ENCODE peak calls at places on chromosomes 6 and 20, in five cellular contexts. U, T, J, S and R are unnamed samples.

GRCh38 chr6:6659600-6660327 is 71.2 kb downstream of the LY86 start:
- DNase-seq in U (no peak), T (no peak), J (no peak), S (no peak), R (no peak)

GRCh38 chr6:45650527-45651135 is 272.9 kb upstream of the SUPT3H start:
- DNase-seq in U (peak), T (peak), J (no peak), S (no peak), R (no peak)

GRCh38 chr20:40090236-40090635 is 598.8 kb downstream of the MAFB start:
- DNase-seq in U (no peak), T (no peak), J (no peak), S (no peak), R (no peak)

GRCh38 chr20:57698867-57699275 is 10.9 kb downstream of the PMEPA1 start:
- DNase-seq in U (peak), T (no peak), J (no peak), S (no peak), R (no peak)

GRCh38 chr20:1631309-1632227 is 11.8 kb upstream of the SIRPB1 start:
- DNase-seq in U (no peak), T (peak), J (no peak), S (no peak), R (no peak)

GRCh38 chr6:41936073-41936837 is 5.4 kb downstream of the CCND3 start:
- DNase-seq in U (peak), T (peak), J (peak), S (peak), R (peak)

GRCh38 chr6:21186479-21187055 is 407.0 kb upstream of the SOX4 start:
- DNase-seq in U (no peak), T (no peak), J (no peak), S (no peak), R (no peak)

GRCh38 chr20:41509801-41510200 is 108.4 kb downstream of the CHD6 start:
- DNase-seq in U (no peak), T (peak), J (no peak), S (no peak), R (no peak)

GRCh38 chr6:41334482-41335023 is 855 bp upstream of the NCR2 start:
- DNase-seq in U (peak), T (no peak), J (no peak), S (no peak), R (no peak)

GRCh38 chr20:2114560-2114959 is 12.9 kb downstream of the STK35 start:
- DNase-seq in U (no peak), T (no peak), J (no peak), S (no peak), R (no peak)

GRCh38 chr20:45959956-45960630 is 11.9 kb downstream of the ZNF335 start:
- DNase-seq in U (no peak), T (no peak), J (no peak), S (no peak), R (no peak)

GRCh38 chr6:114125597-114125996 is 154.6 kb upstream of the HDAC2 start:
- DNase-seq in U (no peak), T (no peak), J (no peak), S (no peak), R (no peak)

GRCh38 chr6:139970591-139970991 is 596.1 kb upstream of the CITED2 start:
- DNase-seq in U (no peak), T (peak), J (no peak), S (no peak), R (no peak)

GRCh38 chr6:38715016-38715809 is at the start of gene DNAH8:
- DNase-seq in U (no peak), T (peak), J (peak), S (no peak), R (no peak)

GRCh38 chr6:133992992-133993682 is 40.1 kb downstream of the TBPL1 start:
- DNase-seq in U (no peak), T (no peak), J (no peak), S (no peak), R (no peak)

GRCh38 chr6:161411265-161411944 is 137.5 kb upstream of the AGPAT4 start:
- DNase-seq in U (peak), T (no peak), J (no peak), S (no peak), R (no peak)

GRCh38 chr20:45963059-45964011 is 8.7 kb downstream of the ZNF335 start:
- DNase-seq in U (no peak), T (no peak), J (no peak), S (no peak), R (peak)

GRCh38 chr20:3887870-3888614 is 1.1 kb upstream of the PANK2 start:
- DNase-seq in U (peak), T (peak), J (no peak), S (no peak), R (no peak)

GRCh38 chr6:36692220-36692619 is 5.4 kb upstream of the RAB44 start:
- DNase-seq in U (no peak), T (no peak), J (no peak), S (no peak), R (no peak)

GRCh38 chr6:3825851-3826581 is 23.2 kb upstream of the FAM50B start:
- DNase-seq in U (peak), T (peak), J (no peak), S (no peak), R (peak)

GRCh38 chr20:49405062-49405683 is 77.3 kb downstream of the KCNB1 start:
- DNase-seq in U (no peak), T (no peak), J (no peak), S (no peak), R (no peak)

GRCh38 chr6:130958468-130958867 is 104.6 kb downstream of the EPB41L2 start:
- DNase-seq in U (peak), T (no peak), J (no peak), S (no peak), R (no peak)

GRCh38 chr20:33178726-33179125 is 10.8 kb downstream of the BPIFA2 start:
- DNase-seq in U (no peak), T (no peak), J (peak), S (no peak), R (no peak)

GRCh38 chr6:31477521-31477920 is 20.4 kb upstream of the MICB start:
- DNase-seq in U (no peak), T (no peak), J (no peak), S (no peak), R (no peak)

GRCh38 chr6:72286911-72287311 is 335.0 kb upstream of the KCNQ5 start:
- DNase-seq in U (peak), T (peak), J (no peak), S (no peak), R (no peak)

GRCh38 chr6:48087448-48087847 is 23.5 kb downstream of the PTCHD4 start:
- DNase-seq in U (no peak), T (peak), J (no peak), S (no peak), R (no peak)